ENCODE peak calls at places on chromosome 18, in nine cellular contexts. One of them, this sample, is unnamed.

GRCh38 chr18:43277164-43277600 is at the start of gene SYT4:
- DNase-seq in stimulated activated CD4-positive, alpha-beta T cell treated with anti-CD3 and anti-CD28 coated beads, TNF-alpha, amount 100 ng/mL, for 4 hours: no peak
- DNase-seq in HT1080: peak
- DNase-seq in iPS-NIHi11: peak
- DNase-seq in EH: peak
- DNase-seq in AML-193: no peak
- DNase-seq in T-helper 1 cell: no peak
- DNase-seq in activated CD4-positive, alpha-beta T cell treated with anti-CD3 and anti-CD28 coated beads for 36 hours: peak
- DNase-seq in AG10803: peak
- DNase-seq in this sample: no peak

GRCh38 chr18:69715322-69715721 is 232.4 kb downstream of the CD226 start:
- DNase-seq in stimulated activated CD4-positive, alpha-beta T cell treated with anti-CD3 and anti-CD28 coated beads, TNF-alpha, amount 100 ng/mL, for 4 hours: no peak
- DNase-seq in HT1080: no peak
- DNase-seq in iPS-NIHi11: no peak
- DNase-seq in EH: no peak
- DNase-seq in AML-193: no peak
- DNase-seq in T-helper 1 cell: no peak
- DNase-seq in activated CD4-positive, alpha-beta T cell treated with anti-CD3 and anti-CD28 coated beads for 36 hours: no peak
- DNase-seq in AG10803: no peak
- DNase-seq in this sample: no peak

GRCh38 chr18:35456181-35456850 is 41.4 kb downstream of the INO80C start:
- DNase-seq in stimulated activated CD4-positive, alpha-beta T cell treated with anti-CD3 and anti-CD28 coated beads, TNF-alpha, amount 100 ng/mL, for 4 hours: no peak
- DNase-seq in HT1080: peak
- DNase-seq in iPS-NIHi11: no peak
- DNase-seq in EH: peak
- DNase-seq in AML-193: no peak
- DNase-seq in T-helper 1 cell: no peak
- DNase-seq in activated CD4-positive, alpha-beta T cell treated with anti-CD3 and anti-CD28 coated beads for 36 hours: no peak
- DNase-seq in AG10803: no peak
- DNase-seq in this sample: no peak

GRCh38 chr18:35241523-35241804 is 630 bp downstream of the ZNF397 start:
- DNase-seq in stimulated activated CD4-positive, alpha-beta T cell treated with anti-CD3 and anti-CD28 coated beads, TNF-alpha, amount 100 ng/mL, for 4 hours: no peak
- DNase-seq in HT1080: no peak
- DNase-seq in iPS-NIHi11: no peak
- DNase-seq in EH: no peak
- DNase-seq in AML-193: no peak
- DNase-seq in T-helper 1 cell: no peak
- DNase-seq in activated CD4-positive, alpha-beta T cell treated with anti-CD3 and anti-CD28 coated beads for 36 hours: no peak
- DNase-seq in AG10803: no peak
- DNase-seq in this sample: no peak

GRCh38 chr18:29164020-29164706 is 987.2 kb upstream of the CDH2 start:
- DNase-seq in stimulated activated CD4-positive, alpha-beta T cell treated with anti-CD3 and anti-CD28 coated beads, TNF-alpha, amount 100 ng/mL, for 4 hours: no peak
- DNase-seq in HT1080: peak
- DNase-seq in iPS-NIHi11: no peak
- DNase-seq in EH: peak
- DNase-seq in AML-193: no peak
- DNase-seq in T-helper 1 cell: no peak
- DNase-seq in activated CD4-positive, alpha-beta T cell treated with anti-CD3 and anti-CD28 coated beads for 36 hours: no peak
- DNase-seq in AG10803: peak
- DNase-seq in this sample: no peak

GRCh38 chr18:71223487-71223886 is 934.6 kb downstream of the SOCS6 start:
- DNase-seq in stimulated activated CD4-positive, alpha-beta T cell treated with anti-CD3 and anti-CD28 coated beads, TNF-alpha, amount 100 ng/mL, for 4 hours: no peak
- DNase-seq in HT1080: no peak
- DNase-seq in iPS-NIHi11: no peak
- DNase-seq in EH: no peak
- DNase-seq in AML-193: no peak
- DNase-seq in T-helper 1 cell: no peak
- DNase-seq in activated CD4-positive, alpha-beta T cell treated with anti-CD3 and anti-CD28 coated beads for 36 hours: no peak
- DNase-seq in AG10803: no peak
- DNase-seq in this sample: no peak

GRCh38 chr18:75173758-75174157 is 35.2 kb downstream of the PTGR3 start:
- DNase-seq in stimulated activated CD4-positive, alpha-beta T cell treated with anti-CD3 and anti-CD28 coated beads, TNF-alpha, amount 100 ng/mL, for 4 hours: no peak
- DNase-seq in HT1080: no peak
- DNase-seq in iPS-NIHi11: no peak
- DNase-seq in EH: no peak
- DNase-seq in AML-193: no peak
- DNase-seq in T-helper 1 cell: no peak
- DNase-seq in activated CD4-positive, alpha-beta T cell treated with anti-CD3 and anti-CD28 coated beads for 36 hours: no peak
- DNase-seq in AG10803: no peak
- DNase-seq in this sample: no peak

GRCh38 chr18:37019157-37019571 is 190.2 kb downstream of the KIAA1328 start:
- DNase-seq in stimulated activated CD4-positive, alpha-beta T cell treated with anti-CD3 and anti-CD28 coated beads, TNF-alpha, amount 100 ng/mL, for 4 hours: no peak
- DNase-seq in HT1080: peak
- DNase-seq in iPS-NIHi11: peak
- DNase-seq in EH: peak
- DNase-seq in AML-193: peak
- DNase-seq in T-helper 1 cell: no peak
- DNase-seq in activated CD4-positive, alpha-beta T cell treated with anti-CD3 and anti-CD28 coated beads for 36 hours: no peak
- DNase-seq in AG10803: peak
- DNase-seq in this sample: no peak

GRCh38 chr18:13392029-13392750 is 173.6 kb downstream of the LDLRAD4 start:
- DNase-seq in stimulated activated CD4-positive, alpha-beta T cell treated with anti-CD3 and anti-CD28 coated beads, TNF-alpha, amount 100 ng/mL, for 4 hours: no peak
- DNase-seq in HT1080: no peak
- DNase-seq in iPS-NIHi11: no peak
- DNase-seq in EH: no peak
- DNase-seq in AML-193: no peak
- DNase-seq in T-helper 1 cell: no peak
- DNase-seq in activated CD4-positive, alpha-beta T cell treated with anti-CD3 and anti-CD28 coated beads for 36 hours: no peak
- DNase-seq in AG10803: no peak
- DNase-seq in this sample: no peak

This sample was measured in activated B cell treated with CpG ODN at 0.5 μM for 24 hours.